ENCODE peak calls at places on chromosomes 5 and 9, in four cellular contexts. V is IMR-90; R is activated CD8-positive, alpha-beta T cell treated with anti-CD3 and anti-CD28 coated beads for 36 hours; J is CD4-positive, alpha-beta T cell. Y is an unnamed sample.
A peak's percentile ranks its signal among the peaks of the same experiment; 100 is the strongest.

GRCh38 chr5:96340357-96340756 is 92.7 kb downstream of the PCSK1 start:
- DNase-seq in V (no peak), R (no peak), J (no peak), Y (no peak)

GRCh38 chr5:20974423-20974822 is 986.4 kb upstream of the CDH18 start:
- DNase-seq in R (no peak), J (no peak), V (no peak), Y (no peak)

GRCh38 chr9:137194388-137194787 is 5.9 kb downstream of the SSNA1 start:
- DNase-seq in V (no peak), R (no peak), J (no peak), Y (no peak)

GRCh38 chr5:59745422-59745863 is 148.1 kb downstream of the PDE4D start:
- DNase-seq in V (peak; percentile 66), J (no peak), R (no peak), Y (no peak)

GRCh38 chr9:89139450-89139849 is 39.2 kb downstream of the SHC3 start:
- DNase-seq in J (no peak), R (no peak), V (peak; percentile 65), Y (no peak)

GRCh38 chr9:109320338-109320733 is 523 bp downstream of the EPB41L4B start:
- DNase-seq in V (no peak), R (no peak), J (no peak), Y (no peak)

GRCh38 chr5:119286516-119287488 is 69.0 kb upstream of the TNFAIP8 start:
- DNase-seq in R (peak; percentile 31), J (no peak), V (no peak), Y (no peak)

GRCh38 chr5:87361031-87361443 is 51.7 kb downstream of the CCNH start:
- DNase-seq in J (no peak), V (peak; percentile 53), R (no peak), Y (no peak)

GRCh38 chr9:88197781-88198345 is 59.6 kb upstream of the SPATA31C2 start:
- DNase-seq in V (peak; percentile 87), R (no peak), J (no peak), Y (no peak)

GRCh38 chr9:122498883-122499288 is 11.7 kb upstream of the OR1J2 start:
- DNase-seq in J (no peak), V (peak; percentile 43), R (peak; percentile 39), Y (no peak)

GRCh38 chr5:134148316-134148715 is 28.4 kb downstream of the SKP1 start:
- DNase-seq in V (no peak), J (no peak), R (no peak), Y (no peak)

GRCh38 chr5:1027631-1028441 is 19.2 kb downstream of the NKD2 start:
- DNase-seq in J (no peak), R (no peak), V (no peak), Y (peak; percentile 3)

GRCh38 chr9:137000177-137000930 is 4.0 kb upstream of the CLIC3 start:
- DNase-seq in J (no peak), V (peak; percentile 79), R (peak; percentile 84), Y (no peak)

GRCh38 chr5:180470966-180471582 is 23.1 kb upstream of the CNOT6 start:
- DNase-seq in R (peak; percentile 66), J (peak; percentile 29), V (peak; percentile 59), Y (peak; percentile 86)

GRCh38 chr5:43007911-43008368 is 32.2 kb downstream of the ANXA2R start:
- DNase-seq in R (peak; percentile 89), V (peak; percentile 80), J (peak; percentile 73), Y (no peak)

GRCh38 chr5:170576602-170577584 is 73.1 kb downstream of the KCNIP1 start:
- DNase-seq in J (no peak), V (no peak), R (no peak), Y (no peak)

GRCh38 chr5:157290156-157290980 is 24.4 kb downstream of the CYFIP2 start:
- DNase-seq in J (no peak), R (no peak), V (peak; percentile 63), Y (no peak)

GRCh38 chr5:74634611-74635286 is 5.8 kb downstream of the ENC1 start:
- DNase-seq in V (no peak), J (no peak), R (no peak), Y (no peak)

GRCh38 chr5:134592141-134592746 is 40.4 kb downstream of the SAR1B start:
- DNase-seq in V (peak; percentile 41), J (no peak), R (no peak), Y (no peak)

GRCh38 chr5:144484124-144484897 is 313.6 kb downstream of the KCTD16 start:
- DNase-seq in V (peak; percentile 67), R (no peak), J (no peak), Y (no peak)

GRCh38 chr5:167128581-167128980 is 1162.9 kb upstream of the WWC1 start:
- DNase-seq in J (no peak), V (no peak), R (no peak), Y (no peak)

GRCh38 chr9:133701981-133702797 is 36.0 kb downstream of the SARDH start:
- DNase-seq in V (peak; percentile 15), R (peak; percentile 83), J (peak; percentile 68), Y (no peak)

GRCh38 chr9:81789751-81790150 is 100.4 kb upstream of the TLE1 start:
- DNase-seq in J (no peak), V (peak; percentile 67), R (no peak), Y (no peak)

GRCh38 chr5:92364986-92365550 is 982.0 kb upstream of the ARRDC3 start:
- DNase-seq in R (no peak), V (peak; percentile 23), J (no peak), Y (no peak)

GRCh38 chr5:143036146-143036927 is 266.2 kb downstream of the ARHGAP26 start:
- DNase-seq in R (peak; percentile 58), V (no peak), J (no peak), Y (no peak)

GRCh38 chr5:151642472-151643140 is 44.1 kb downstream of the SPARC start:
- DNase-seq in R (no peak), V (no peak), J (no peak), Y (no peak)

GRCh38 chr5:50900952-50901510 is 234.6 kb downstream of the PARP8 start:
- DNase-seq in V (no peak), R (no peak), J (no peak), Y (no peak)

GRCh38 chr5:10592598-10592997 is 28.7 kb downstream of the ANKRD33B start:
- DNase-seq in R (no peak), J (no peak), V (no peak), Y (no peak)

GRCh38 chr9:110284211-110284849 is 28.0 kb upstream of the TXN start:
- DNase-seq in V (no peak), J (no peak), R (no peak), Y (no peak)

GRCh38 chr5:164504141-164504772 is 998.8 kb downstream of the MAT2B start:
- DNase-seq in V (peak; percentile 69), R (peak; percentile 34), J (no peak), Y (no peak)

GRCh38 chr5:133245191-133246052 is 193.6 kb downstream of the HSPA4 start:
- DNase-seq in V (peak; percentile 99), R (peak; percentile 70), J (no peak), Y (no peak)

GRCh38 chr5:123785160-123786001 is 273.4 kb downstream of the CSNK1G3 start:
- DNase-seq in V (peak; percentile 64), J (no peak), R (no peak), Y (no peak)

GRCh38 chr9:136974834-136975535 is 2.3 kb upstream of the PTGDS start:
- DNase-seq in J (no peak), R (no peak), V (no peak), Y (no peak)

GRCh38 chr5:135570453-135570764 is 8.4 kb downstream of the CXCL14 start:
- DNase-seq in R (no peak), V (no peak), J (no peak), Y (no peak)

GRCh38 chr5:96627792-96628191 is 34.4 kb upstream of the CAST start:
- DNase-seq in R (no peak), V (no peak), J (no peak), Y (no peak)

GRCh38 chr5:59565551-59565950 is 328.0 kb downstream of the PDE4D start:
- DNase-seq in J (no peak), V (no peak), R (no peak), Y (no peak)

DNA sequence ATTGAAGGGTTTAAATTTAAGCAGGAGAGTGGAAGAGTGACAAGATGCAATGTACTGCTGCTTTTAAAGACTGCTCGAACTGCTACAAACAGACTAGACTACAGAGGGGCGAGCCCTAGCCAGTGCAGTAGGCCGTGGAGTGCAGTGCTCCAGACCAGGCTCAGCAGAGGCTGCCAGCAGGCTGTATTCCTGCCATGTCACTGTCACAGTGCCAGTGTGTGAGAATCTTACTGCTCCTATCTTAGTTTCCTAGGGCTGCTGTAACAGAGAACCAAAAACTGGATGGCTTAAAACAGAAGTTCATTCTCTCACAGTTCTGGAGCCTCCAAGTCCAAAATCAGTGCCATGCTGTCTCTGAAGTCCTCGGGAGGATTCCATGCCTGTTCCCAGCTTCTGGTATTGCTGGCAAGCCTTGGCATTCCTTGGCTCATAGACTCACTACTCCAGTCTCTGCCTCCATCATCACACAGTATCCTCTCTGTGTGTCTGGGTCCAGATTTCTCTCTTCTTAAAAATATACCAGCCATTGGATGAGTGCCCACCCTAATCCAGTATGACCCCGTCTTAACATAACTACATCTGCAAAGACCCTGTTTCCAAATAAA is 75.0 kb upstream of the SAP30L start:
- DNase-seq in J (no peak), V (no peak), R (no peak), Y (no peak)
- TF ChIP-seq CTCF in J (no peak), V (no peak), R (no peak), Y (no peak)

GRCh38 chr5:149759986-149760699 is 30.0 kb downstream of the PPARGC1B start:
- DNase-seq in J (no peak), V (no peak), R (no peak), Y (no peak)
- TF ChIP-seq CTCF in J (no peak), V (no peak), R (no peak), Y (no peak)

GRCh38 chr9:13688990-13689600 is 409.6 kb upstream of the MPDZ start:
- DNase-seq in J (no peak), V (no peak), R (no peak), Y (no peak)
- TF ChIP-seq CTCF in J (no peak), V (peak; percentile 13), R (no peak), Y (peak; percentile 49)

GRCh38 chr5:30040483-30041116 is 1152.9 kb upstream of the CDH6 start:
- DNase-seq in R (peak; percentile 38), V (peak; percentile 31), J (no peak), Y (no peak)
- TF ChIP-seq CTCF in R (peak; percentile 42), V (peak; percentile 59), J (no peak), Y (peak; percentile 90)

DNA sequence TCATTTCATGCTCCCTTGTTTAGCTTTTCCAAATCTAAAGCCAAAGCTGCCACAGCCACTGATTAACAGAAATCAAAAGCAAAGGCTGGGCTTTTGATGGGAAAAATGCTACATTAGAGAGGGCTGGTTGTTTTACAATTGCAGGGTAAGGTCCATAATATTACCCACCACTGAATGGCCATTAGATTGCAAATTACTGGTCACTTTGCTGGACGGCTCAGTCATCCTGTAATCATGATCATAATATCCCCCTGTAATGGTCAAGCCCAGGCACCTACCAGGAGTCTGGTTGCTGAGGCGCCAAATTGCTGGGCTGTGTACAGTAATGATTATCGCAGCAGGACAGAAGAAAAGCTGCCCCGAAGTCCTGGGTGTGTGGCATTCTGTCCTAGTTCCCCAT is 286.5 kb downstream of the ZSWIM6 start:
- DNase-seq in V (no peak), J (no peak), R (no peak), Y (no peak)
- TF ChIP-seq CTCF in V (no peak), J (no peak), R (no peak), Y (no peak)

GRCh38 chr5:57338849-57339340 is 143.7 kb downstream of the ACTBL2 start:
- DNase-seq in R (no peak), V (no peak), J (no peak), Y (no peak)

GRCh38 chr5:57335092-57335491 is 147.5 kb downstream of the ACTBL2 start:
- DNase-seq in V (peak; percentile 90), R (no peak), J (no peak), Y (no peak)

GRCh38 chr5:57340681-57341080 is 141.9 kb downstream of the ACTBL2 start:
- DNase-seq in R (no peak), V (no peak), J (no peak), Y (no peak)

GRCh38 chr5:57341380-57341979 is 141.1 kb downstream of the ACTBL2 start:
- DNase-seq in V (no peak), J (no peak), R (no peak), Y (no peak)

GRCh38 chr5:57338068-57338848 is 144.4 kb downstream of the ACTBL2 start:
- DNase-seq in J (no peak), R (peak; percentile 28), V (no peak), Y (no peak)
- TF ChIP-seq CTCF in J (peak; percentile 44), R (peak; percentile 71), V (peak; percentile 33), Y (peak; percentile 27)

Y was measured in D721Med.